ENCODE peak calls at places on chromosomes 7 and 10, in five cellular contexts. One of them, this sample, is unnamed.

GRCh38 chr7:92835851-92836488 is 403 bp downstream of the CDK6 start:
- DNase-seq in HL-60: peak; percentile 41
- DNase-seq in astrocyte: peak; percentile 25
- DNase-seq in CD8-positive, alpha-beta T cell: peak; percentile 12
- DNase-seq in heart left ventricle: peak; percentile 34
- DNase-seq in this sample: peak; percentile 31

GRCh38 chr10:25493122-25493893 is 318.5 kb downstream of the GPR158 start:
- DNase-seq in HL-60: no peak
- DNase-seq in astrocyte: peak; percentile 95
- DNase-seq in CD8-positive, alpha-beta T cell: no peak
- DNase-seq in heart left ventricle: no peak
- DNase-seq in this sample: peak; percentile 85

GRCh38 chr10:85611093-85611740 is 755.4 kb downstream of the GRID1 start:
- DNase-seq in HL-60: no peak
- DNase-seq in astrocyte: no peak
- DNase-seq in CD8-positive, alpha-beta T cell: no peak
- DNase-seq in heart left ventricle: no peak
- DNase-seq in this sample: no peak

GRCh38 chr7:127041689-127042452 is 210.9 kb downstream of the GRM8 start:
- DNase-seq in HL-60: no peak
- DNase-seq in astrocyte: no peak
- DNase-seq in CD8-positive, alpha-beta T cell: no peak
- DNase-seq in heart left ventricle: no peak
- DNase-seq in this sample: no peak

GRCh38 chr10:5665380-5666323 is 743 bp downstream of the ASB13 start:
- DNase-seq in HL-60: peak; percentile 32
- DNase-seq in astrocyte: no peak
- DNase-seq in CD8-positive, alpha-beta T cell: no peak
- DNase-seq in heart left ventricle: no peak
- DNase-seq in this sample: peak; percentile 26

GRCh38 chr10:114684822-114685209 is 26.7 kb upstream of the ABLIM1 start:
- DNase-seq in HL-60: no peak
- DNase-seq in astrocyte: peak; percentile 85
- DNase-seq in CD8-positive, alpha-beta T cell: no peak
- DNase-seq in heart left ventricle: no peak
- DNase-seq in this sample: peak; percentile 72

GRCh38 chr10:124717911-124718734 is 26.1 kb downstream of the FAM53B start:
- DNase-seq in HL-60: peak; percentile 79
- DNase-seq in astrocyte: no peak
- DNase-seq in CD8-positive, alpha-beta T cell: peak; percentile 66
- DNase-seq in heart left ventricle: no peak
- DNase-seq in this sample: no peak

GRCh38 chr7:21850531-21851285 is 95.0 kb downstream of the CDCA7L start:
- DNase-seq in HL-60: no peak
- DNase-seq in astrocyte: peak; percentile 17
- DNase-seq in CD8-positive, alpha-beta T cell: no peak
- DNase-seq in heart left ventricle: no peak
- DNase-seq in this sample: peak; percentile 20

GRCh38 chr10:119325131-119325530 is 117.8 kb downstream of the GRK5 start:
- DNase-seq in HL-60: no peak
- DNase-seq in astrocyte: no peak
- DNase-seq in CD8-positive, alpha-beta T cell: no peak
- DNase-seq in heart left ventricle: no peak
- DNase-seq in this sample: no peak

GRCh38 chr7:35508623-35509400 is 186.1 kb downstream of the HERPUD2 start:
- DNase-seq in HL-60: no peak
- DNase-seq in astrocyte: no peak
- DNase-seq in CD8-positive, alpha-beta T cell: no peak
- DNase-seq in heart left ventricle: no peak
- DNase-seq in this sample: no peak

GRCh38 chr7:128381161-128381821 is 19.8 kb upstream of the PRRT4 start:
- DNase-seq in HL-60: peak; percentile 65
- DNase-seq in astrocyte: no peak
- DNase-seq in CD8-positive, alpha-beta T cell: no peak
- DNase-seq in heart left ventricle: no peak
- DNase-seq in this sample: peak; percentile 26

GRCh38 chr7:64465551-64465950 is 97.3 kb downstream of the ZNF680 start:
- DNase-seq in HL-60: no peak
- DNase-seq in astrocyte: no peak
- DNase-seq in CD8-positive, alpha-beta T cell: no peak
- DNase-seq in heart left ventricle: no peak
- DNase-seq in this sample: no peak

GRCh38 chr10:58514102-58514472 is 1.4 kb downstream of the BICC1 start:
- DNase-seq in HL-60: no peak
- DNase-seq in astrocyte: no peak
- DNase-seq in CD8-positive, alpha-beta T cell: no peak
- DNase-seq in heart left ventricle: no peak
- DNase-seq in this sample: no peak

GRCh38 chr10:27297848-27298524 is 57.4 kb upstream of the ACBD5 start:
- DNase-seq in HL-60: no peak
- DNase-seq in astrocyte: no peak
- DNase-seq in CD8-positive, alpha-beta T cell: no peak
- DNase-seq in heart left ventricle: no peak
- DNase-seq in this sample: no peak

GRCh38 chr10:97596101-97597055 is 6.9 kb downstream of the C10orf62 start:
- DNase-seq in HL-60: no peak
- DNase-seq in astrocyte: peak; percentile 94
- DNase-seq in CD8-positive, alpha-beta T cell: no peak
- DNase-seq in heart left ventricle: peak; percentile 69
- DNase-seq in this sample: peak; percentile 95

GRCh38 chr7:105741993-105742392 is 134.4 kb downstream of the ATXN7L1 start:
- DNase-seq in HL-60: no peak
- DNase-seq in astrocyte: no peak
- DNase-seq in CD8-positive, alpha-beta T cell: no peak
- DNase-seq in heart left ventricle: no peak
- DNase-seq in this sample: no peak

GRCh38 chr7:70498633-70499032 is 633.3 kb upstream of the GALNT17 start:
- DNase-seq in HL-60: no peak
- DNase-seq in astrocyte: no peak
- DNase-seq in CD8-positive, alpha-beta T cell: no peak
- DNase-seq in heart left ventricle: no peak
- DNase-seq in this sample: no peak

GRCh38 chr7:87886875-87887274 is 10.6 kb downstream of the DBF4 start:
- DNase-seq in HL-60: no peak
- DNase-seq in astrocyte: peak; percentile 18
- DNase-seq in CD8-positive, alpha-beta T cell: no peak
- DNase-seq in heart left ventricle: no peak
- DNase-seq in this sample: peak; percentile 76

GRCh38 chr10:117830832-117831231 is 215.9 kb downstream of the RAB11FIP2 start:
- DNase-seq in HL-60: no peak
- DNase-seq in astrocyte: no peak
- DNase-seq in CD8-positive, alpha-beta T cell: peak; percentile 0
- DNase-seq in heart left ventricle: no peak
- DNase-seq in this sample: no peak

GRCh38 chr10:22823109-22823508 is 104.7 kb upstream of the ARMC3 start:
- DNase-seq in HL-60: no peak
- DNase-seq in astrocyte: peak; percentile 95
- DNase-seq in CD8-positive, alpha-beta T cell: no peak
- DNase-seq in heart left ventricle: no peak
- DNase-seq in this sample: peak; percentile 83

GRCh38 chr10:87053121-87053520 is 33.0 kb downstream of the FAM25A start:
- DNase-seq in HL-60: no peak
- DNase-seq in astrocyte: no peak
- DNase-seq in CD8-positive, alpha-beta T cell: no peak
- DNase-seq in heart left ventricle: peak; percentile 37
- DNase-seq in this sample: peak; percentile 49

GRCh38 chr10:49115796-49116508 is 630 bp upstream of the VSTM4 start:
- DNase-seq in HL-60: no peak
- DNase-seq in astrocyte: no peak
- DNase-seq in CD8-positive, alpha-beta T cell: no peak
- DNase-seq in heart left ventricle: no peak
- DNase-seq in this sample: no peak

GRCh38 chr7:40658731-40659130 is 523.9 kb downstream of the SUGCT start:
- DNase-seq in HL-60: no peak
- DNase-seq in astrocyte: peak; percentile 33
- DNase-seq in CD8-positive, alpha-beta T cell: no peak
- DNase-seq in heart left ventricle: no peak
- DNase-seq in this sample: peak; percentile 50

GRCh38 chr10:1109795-1110673 is 53.8 kb downstream of the WDR37 start:
- DNase-seq in HL-60: peak; percentile 19
- DNase-seq in astrocyte: peak; percentile 86
- DNase-seq in CD8-positive, alpha-beta T cell: peak; percentile 57
- DNase-seq in heart left ventricle: peak; percentile 44
- DNase-seq in this sample: peak; percentile 45

GRCh38 chr10:55979203-55979602 is 381.9 kb downstream of the ZWINT start:
- DNase-seq in HL-60: no peak
- DNase-seq in astrocyte: no peak
- DNase-seq in CD8-positive, alpha-beta T cell: no peak
- DNase-seq in heart left ventricle: no peak
- DNase-seq in this sample: no peak

GRCh38 chr7:1678571-1679325 is 8.7 kb downstream of the ELFN1 start:
- DNase-seq in HL-60: no peak
- DNase-seq in astrocyte: no peak
- DNase-seq in CD8-positive, alpha-beta T cell: no peak
- DNase-seq in heart left ventricle: peak; percentile 5
- DNase-seq in this sample: no peak

GRCh38 chr7:140525741-140526140 is 46.4 kb upstream of the MKRN1 start:
- DNase-seq in HL-60: peak; percentile 22
- DNase-seq in astrocyte: peak; percentile 76
- DNase-seq in CD8-positive, alpha-beta T cell: peak; percentile 24
- DNase-seq in heart left ventricle: no peak
- DNase-seq in this sample: peak; percentile 40

GRCh38 chr10:114100848-114101741 is 57.4 kb downstream of the ADRB1 start:
- DNase-seq in HL-60: no peak
- DNase-seq in astrocyte: peak; percentile 60
- DNase-seq in CD8-positive, alpha-beta T cell: no peak
- DNase-seq in heart left ventricle: peak; percentile 51
- DNase-seq in this sample: peak; percentile 33

GRCh38 chr10:19250542-19250941 is 201.9 kb downstream of the MALRD1 start:
- DNase-seq in HL-60: no peak
- DNase-seq in astrocyte: peak; percentile 70
- DNase-seq in CD8-positive, alpha-beta T cell: no peak
- DNase-seq in heart left ventricle: no peak
- DNase-seq in this sample: peak; percentile 1

GRCh38 chr10:19247843-19248242 is 199.2 kb downstream of the MALRD1 start:
- DNase-seq in HL-60: no peak
- DNase-seq in astrocyte: no peak
- DNase-seq in CD8-positive, alpha-beta T cell: no peak
- DNase-seq in heart left ventricle: no peak
- DNase-seq in this sample: no peak

GRCh38 chr10:19245889-19246841 is 197.6 kb downstream of the MALRD1 start:
- DNase-seq in HL-60: no peak
- DNase-seq in astrocyte: peak; percentile 3
- DNase-seq in CD8-positive, alpha-beta T cell: no peak
- DNase-seq in heart left ventricle: no peak
- DNase-seq in this sample: peak; percentile 0
- TF ChIP-seq CTCF in HL-60: no peak
- TF ChIP-seq CTCF in astrocyte: no peak
- TF ChIP-seq CTCF in CD8-positive, alpha-beta T cell: no peak
- TF ChIP-seq CTCF in heart left ventricle: no peak
- TF ChIP-seq CTCF in this sample: no peak

GRCh38 chr7:11592699-11593098 is 239.3 kb downstream of the THSD7A start:
- DNase-seq in HL-60: no peak
- DNase-seq in astrocyte: peak; percentile 3
- DNase-seq in CD8-positive, alpha-beta T cell: no peak
- DNase-seq in heart left ventricle: no peak
- DNase-seq in this sample: no peak
- H3K4me3 ChIP-seq in HL-60: no peak overlapping the region
- H3K4me3 ChIP-seq in astrocyte: no peak overlapping the region
- H3K4me3 ChIP-seq in CD8-positive, alpha-beta T cell: no peak overlapping the region
- H3K4me3 ChIP-seq in heart left ventricle: no peak overlapping the region
- H3K4me3 ChIP-seq in this sample: no peak overlapping the region

GRCh38 chr7:10952588-10952987 is 21.1 kb upstream of the PHF14 start:
- DNase-seq in HL-60: no peak
- DNase-seq in astrocyte: no peak
- DNase-seq in CD8-positive, alpha-beta T cell: no peak
- DNase-seq in heart left ventricle: no peak
- DNase-seq in this sample: no peak

DNA sequence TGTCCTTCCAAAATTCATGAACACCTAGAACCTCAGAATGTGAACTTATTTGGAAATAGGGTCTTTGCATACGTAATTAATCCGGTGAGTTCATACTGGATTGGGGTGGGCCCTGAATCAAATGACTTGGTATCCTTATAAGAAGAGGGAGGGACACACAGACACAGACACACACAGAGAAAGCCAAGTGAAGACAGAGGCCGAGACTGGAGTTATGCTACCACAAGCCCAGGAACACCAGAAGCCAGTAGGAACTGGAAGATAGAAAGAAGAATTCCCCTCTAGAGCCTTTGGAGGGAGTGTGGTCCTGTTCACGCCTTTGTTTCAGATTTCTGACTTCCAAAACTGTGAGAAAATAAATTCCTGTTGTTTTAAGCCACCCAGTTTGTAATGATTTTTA is 17.1 kb upstream of the PHF14 start:
- DNase-seq in HL-60: no peak
- DNase-seq in astrocyte: no peak
- DNase-seq in CD8-positive, alpha-beta T cell: no peak
- DNase-seq in heart left ventricle: no peak
- DNase-seq in this sample: no peak
- TF ChIP-seq CTCF in HL-60: no peak
- TF ChIP-seq CTCF in astrocyte: no peak
- TF ChIP-seq CTCF in CD8-positive, alpha-beta T cell: no peak
- TF ChIP-seq CTCF in heart left ventricle: no peak
- TF ChIP-seq CTCF in this sample: no peak

DNA sequence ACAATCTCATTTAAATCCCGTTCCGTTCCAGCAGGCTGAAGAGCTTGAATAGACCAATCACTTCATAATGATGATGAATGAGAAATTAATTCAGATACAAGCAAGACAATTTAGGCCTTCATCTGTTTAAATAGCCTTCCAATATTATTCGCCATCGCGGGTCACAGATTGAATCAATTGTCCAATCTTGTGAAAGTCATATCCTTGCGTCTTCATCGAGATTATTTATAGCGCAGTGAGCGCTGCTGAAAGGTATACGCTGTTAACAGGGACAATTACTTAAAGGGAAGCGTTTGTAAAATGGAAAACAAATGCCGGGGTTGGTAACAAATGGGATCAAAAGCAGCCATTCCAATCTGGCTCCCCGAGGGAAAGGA is 8.5 kb downstream of the EVX1 start:
- DNase-seq in HL-60: no peak
- DNase-seq in astrocyte: no peak
- DNase-seq in CD8-positive, alpha-beta T cell: no peak
- DNase-seq in heart left ventricle: no peak
- DNase-seq in this sample: no peak
- H3K4me3 ChIP-seq in HL-60: no peak overlapping the region
- H3K4me3 ChIP-seq in astrocyte: no peak overlapping the region
- H3K4me3 ChIP-seq in CD8-positive, alpha-beta T cell: no peak overlapping the region
- H3K4me3 ChIP-seq in heart left ventricle: no peak overlapping the region
- H3K4me3 ChIP-seq in this sample: no peak overlapping the region

DNA sequence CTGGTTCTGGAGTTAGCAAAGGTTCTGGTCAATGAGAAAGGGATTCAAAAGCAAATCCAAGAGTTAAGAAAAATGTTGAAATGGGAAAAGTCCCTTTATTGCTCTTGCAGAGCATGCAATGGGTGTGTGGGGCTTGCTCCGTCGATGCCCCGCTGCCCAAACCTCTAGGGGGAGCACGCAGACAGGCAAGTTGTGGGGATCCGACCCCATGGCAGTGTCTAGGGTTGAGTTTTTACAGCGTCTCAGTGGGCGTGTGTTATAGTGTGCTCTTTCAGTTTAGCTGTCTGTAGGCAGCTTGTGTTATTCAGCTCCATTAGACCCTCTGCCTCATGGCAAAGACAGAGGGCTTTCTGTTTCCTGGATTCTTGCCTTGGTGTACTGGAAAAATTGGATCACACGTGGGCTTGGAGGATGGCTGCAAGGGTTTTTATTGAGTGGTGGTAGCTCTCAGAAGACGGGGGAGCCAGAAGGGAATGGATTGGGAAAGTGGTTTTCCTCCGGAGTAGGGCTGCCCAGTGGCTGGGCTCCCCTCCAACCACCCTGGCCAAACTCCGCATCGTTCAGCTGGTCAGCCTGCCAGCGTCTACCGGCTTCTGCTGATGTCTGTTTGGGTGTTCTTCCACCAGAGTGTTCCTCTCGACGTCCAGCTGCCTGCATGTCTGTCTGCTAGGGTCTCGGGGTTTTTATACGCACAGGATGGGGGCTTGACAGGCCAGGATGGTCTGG is 102.3 kb upstream of the PLXDC2 start:
- DNase-seq in HL-60: no peak
- DNase-seq in astrocyte: no peak
- DNase-seq in CD8-positive, alpha-beta T cell: no peak
- DNase-seq in heart left ventricle: no peak
- DNase-seq in this sample: no peak
- TF ChIP-seq CTCF in HL-60: no peak
- TF ChIP-seq CTCF in astrocyte: no peak
- TF ChIP-seq CTCF in CD8-positive, alpha-beta T cell: no peak
- TF ChIP-seq CTCF in heart left ventricle: no peak
- TF ChIP-seq CTCF in this sample: no peak